ENCODE peak calls at places on chromosomes 16 and 17, in six cellular contexts. B, U, X, T, R and M are unnamed samples.

GRCh38 chr16:56506941-56507340 is 12.9 kb downstream of the BBS2 start:
- DNase-seq in B (no peak), U (no peak), X (peak), T (no peak), R (no peak), M (peak)

GRCh38 chr16:87806246-87806607 is 40.4 kb upstream of the KLHDC4 start:
- DNase-seq in B (peak), U (no peak), X (peak), T (no peak), R (peak), M (no peak)

GRCh38 chr17:77247048-77247541 is 106.3 kb downstream of the SEC14L1 start:
- DNase-seq in B (peak), U (peak), X (peak), T (peak), R (peak), M (peak)

GRCh38 chr16:1634541-1634940 is 22.4 kb downstream of the CRAMP1 start:
- DNase-seq in B (no peak), U (no peak), X (no peak), T (no peak), R (no peak), M (no peak)

GRCh38 chr16:88657371-88657770 is 5.5 kb downstream of the MVD start:
- DNase-seq in B (no peak), U (no peak), X (no peak), T (no peak), R (no peak), M (no peak)

GRCh38 chr17:49360796-49361128 is 1.3 kb downstream of the ZNF652 start:
- DNase-seq in B (no peak), U (peak), X (no peak), T (peak), R (no peak), M (no peak)

GRCh38 chr16:69672998-69673713 is 53.2 kb downstream of the NQO1 start:
- DNase-seq in B (no peak), U (no peak), X (no peak), T (no peak), R (no peak), M (no peak)

GRCh38 chr17:68544111-68544510 is 31.9 kb downstream of the PRKAR1A start:
- DNase-seq in B (no peak), U (no peak), X (no peak), T (no peak), R (no peak), M (no peak)

GRCh38 chr17:38705803-38706624 is 941 bp downstream of the MLLT6 start:
- DNase-seq in B (peak), U (peak), X (peak), T (peak), R (peak), M (peak)

GRCh38 chr17:73744411-73744810 is 100.2 kb upstream of the SDK2 start:
- DNase-seq in B (no peak), U (no peak), X (no peak), T (no peak), R (no peak), M (no peak)

GRCh38 chr17:10126554-10127493 is 71.6 kb downstream of the GAS7 start:
- DNase-seq in B (no peak), U (no peak), X (peak), T (no peak), R (no peak), M (peak)